ENCODE peak calls at places on chromosomes 13 and 19, in four cellular contexts. S is colonic mucosa, Y is body of pancreas, B is tibial artery. W is an unnamed sample.

GRCh38 chr19:3080281-3080680 is 13.9 kb upstream of the GNA11 start:
- DNase-seq in S (peak), Y (no peak), B (peak), W (peak)

GRCh38 chr19:11437955-11438354 is 2.5 kb downstream of the PRKCSH start:
- DNase-seq in Y (no peak), B (no peak), S (no peak), W (no peak)

GRCh38 chr19:38970664-38971532 is 4.6 kb downstream of the FBXO17 start:
- DNase-seq in S (no peak), B (no peak), Y (no peak), W (no peak)

GRCh38 chr19:55383789-55384575 is at the start of gene TMEM238:
- DNase-seq in S (peak), B (no peak), Y (peak), W (no peak)

GRCh38 chr13:100512422-100512821 is 76.2 kb downstream of the GGACT start:
- DNase-seq in B (no peak), Y (no peak), S (no peak), W (no peak)

GRCh38 chr13:78589206-78589605 is 14.1 kb downstream of the POU4F1 start:
- DNase-seq in S (peak), Y (no peak), B (no peak), W (no peak)

GRCh38 chr19:571127-571974 is 1.0 kb upstream of the BSG start:
- DNase-seq in Y (peak), S (peak), B (no peak), W (no peak)

GRCh38 chr13:82356667-82357066 is 1525.6 kb downstream of the SLITRK1 start:
- DNase-seq in B (no peak), Y (no peak), S (no peak), W (no peak)

GRCh38 chr13:87820221-87820620 is 149.1 kb downstream of the SLITRK5 start:
- DNase-seq in Y (no peak), S (no peak), B (no peak), W (no peak)

GRCh38 chr19:38034153-38034835 is 127.3 kb downstream of the SIPA1L3 start:
- DNase-seq in S (no peak), Y (no peak), B (no peak), W (no peak)

GRCh38 chr19:33304760-33305647 is 2.7 kb upstream of the CEBPA start:
- DNase-seq in Y (peak), B (no peak), S (peak), W (no peak)

GRCh38 chr13:44051405-44051804 is 171.7 kb downstream of the LACC1 start:
- DNase-seq in S (no peak), B (no peak), Y (no peak), W (no peak)

GRCh38 chr13:94050686-94051085 is 428.8 kb downstream of the DCT start:
- DNase-seq in B (no peak), S (no peak), Y (no peak), W (no peak)

GRCh38 chr13:20767309-20767943 is 6.3 kb downstream of the EEF1AKMT1 start:
- DNase-seq in B (no peak), Y (no peak), S (no peak), W (no peak)

GRCh38 chr19:12779162-12779993 is 4.0 kb upstream of the HOOK2 start:
- DNase-seq in Y (peak), S (peak), B (peak), W (no peak)

GRCh38 chr19:10861118-10861651 is 10.2 kb upstream of the CARM1 start:
- DNase-seq in Y (peak), B (no peak), S (peak), W (no peak)

GRCh38 chr13:59533561-59534337 is 630.0 kb downstream of the DIAPH3 start:
- DNase-seq in S (no peak), B (no peak), Y (no peak), W (no peak)

GRCh38 chr13:83955011-83955410 is 72.7 kb upstream of the SLITRK1 start:
- DNase-seq in S (no peak), B (no peak), Y (no peak), W (no peak)

GRCh38 chr19:35545855-35546381 is 492 bp downstream of the TMEM147 start:
- DNase-seq in S (peak), B (no peak), Y (peak), W (no peak)

GRCh38 chr13:99983401-99984133 is 2.0 kb downstream of the ZIC2 start:
- DNase-seq in S (no peak), B (no peak), Y (no peak), W (no peak)

GRCh38 chr13:87259479-87260083 is 411.6 kb upstream of the SLITRK5 start:
- DNase-seq in Y (no peak), B (no peak), S (no peak), W (no peak)

GRCh38 chr19:49591731-49592485 is 926 bp downstream of the PRR12 start:
- DNase-seq in B (peak), Y (peak), S (peak), W (no peak)

GRCh38 chr13:51733656-51734334 is 70.2 kb downstream of the DHRS12 start:
- DNase-seq in S (no peak), Y (no peak), B (no peak), W (no peak)
- TF ChIP-seq CTCF in S (no peak), Y (no peak), B (no peak), W (no peak)

GRCh38 chr19:5472303-5472702 is 17.1 kb downstream of the ZNRF4 start:
- DNase-seq in Y (no peak), S (no peak), B (no peak), W (no peak)
- H3K4me3 ChIP-seq in Y (no peak), S (no peak), B (no peak), W (no peak)

DNA sequence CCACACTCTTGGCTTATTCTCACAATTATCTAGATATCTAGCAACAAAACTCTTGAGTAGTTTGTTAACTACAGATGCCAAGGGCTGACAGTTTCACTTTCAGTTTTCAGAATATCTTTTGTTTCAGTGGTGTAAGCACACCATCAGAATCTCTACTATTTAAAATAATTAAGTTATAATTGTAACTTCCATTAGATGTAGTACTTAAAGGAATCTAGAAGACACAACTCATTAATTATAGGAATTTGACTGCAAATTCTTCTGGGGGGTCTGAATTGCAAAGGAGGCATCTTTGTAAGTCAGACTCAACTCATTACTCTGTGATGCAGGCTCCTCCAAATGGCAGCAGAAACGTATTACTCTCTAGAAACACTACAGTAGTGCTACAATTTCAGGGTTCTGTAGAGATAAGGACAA is 44.9 kb upstream of the USPL1 start:
- DNase-seq in S (no peak), Y (peak), B (no peak), W (no peak)
- TF ChIP-seq CTCF in S (no peak), Y (peak), B (peak), W (peak)

GRCh38 chr19:45883881-45884681 is 1.9 kb downstream of the IRF2BP1 start:
- DNase-seq in Y (no peak), B (no peak), S (no peak), W (no peak)

GRCh38 chr19:45881909-45882528 is 3.9 kb downstream of the IRF2BP1 start:
- DNase-seq in Y (peak), B (no peak), S (peak), W (no peak)

GRCh38 chr19:45883586-45883880 is 2.4 kb downstream of the IRF2BP1 start:
- DNase-seq in Y (no peak), S (no peak), B (no peak), W (no peak)

GRCh38 chr19:45881082-45881908 is 4.6 kb downstream of the IRF2BP1 start:
- DNase-seq in S (peak), Y (peak), B (no peak), W (no peak)

GRCh38 chr19:45882652-45883585 is 3.0 kb downstream of the IRF2BP1 start:
- DNase-seq in S (peak), Y (peak), B (peak), W (peak)
- H3K4me3 ChIP-seq in S (peak), Y (no peak), B (peak), W (no peak)

GRCh38 chr13:112153364-112153763 is 86.4 kb downstream of the SOX1 start:
- DNase-seq in B (peak), Y (no peak), S (no peak), W (no peak)
- TF ChIP-seq CTCF in B (no peak), Y (no peak), S (no peak), W (no peak)

DNA sequence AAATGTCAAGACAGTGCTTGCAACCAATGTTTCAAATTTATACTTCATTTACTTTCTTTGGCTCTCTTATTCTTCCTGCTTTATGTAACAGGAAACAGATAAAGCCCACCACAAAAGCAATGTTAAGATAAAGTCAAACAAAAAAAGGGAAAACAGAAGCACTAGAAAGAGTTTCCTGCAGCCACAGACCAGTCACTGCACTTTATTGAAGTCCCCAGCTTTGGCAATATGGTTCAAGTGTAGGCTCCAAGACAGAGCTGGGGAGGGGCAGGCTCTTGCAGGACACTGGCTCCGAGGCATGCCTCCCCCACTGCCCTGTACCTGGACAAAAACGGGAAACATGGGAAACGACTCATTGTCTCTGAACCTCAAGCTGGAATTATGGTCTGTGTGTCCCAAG is 15.3 kb upstream of the CDC16 start:
- DNase-seq in Y (no peak), S (no peak), B (no peak), W (no peak)
- H3K4me3 ChIP-seq in Y (no peak), S (no peak), B (no peak), W (no peak)

GRCh38 chr13:71240906-71241305 is 626.1 kb downstream of the DACH1 start:
- DNase-seq in Y (no peak), S (no peak), B (no peak), W (no peak)
- TF ChIP-seq CTCF in Y (peak), S (peak), B (no peak), W (no peak)

W was measured in AG04449.